ENCODE peak calls at places on chromosomes 6 and 20, in ten cellular contexts. K is progenitor cell of endocrine pancreas; I is right lobe of liver; R is lung; H is caudate nucleus; B is iris pigment epithelial cell; A is activated T-cell treated with anti-CD3 and anti-CD28 coated beads, Interleukin-2, amount 50 U/mL, for 48 hours; X is stomach; F is AML-193; U is HFFc6. G is an unnamed sample.

GRCh38 chr6:106525111-106525884 is 104.0 kb downstream of the RTN4IP1 start:
- DNase-seq in K (no peak), I (no peak), R (no peak), H (no peak), B (no peak), A (no peak), X (no peak), F (no peak), U (no peak), G (no peak)

GRCh38 chr6:72524011-72524645 is 97.7 kb upstream of the KCNQ5 start:
- DNase-seq in K (no peak), I (no peak), R (no peak), H (no peak), B (no peak), A (no peak), X (no peak), F (no peak), U (no peak), G (no peak)

GRCh38 chr6:152897807-152898399 is 84.9 kb downstream of the FBXO5 start:
- DNase-seq in K (peak; percentile 68), I (peak; percentile 68), R (peak; percentile 60), H (peak; percentile 10), B (peak; percentile 55), A (peak; percentile 86), X (peak; percentile 63), F (peak; percentile 34), U (peak; percentile 62), G (peak; percentile 22)

GRCh38 chr6:67722861-67723261 is 912.2 kb upstream of the ADGRB3 start:
- DNase-seq in K (no peak), I (no peak), R (no peak), H (no peak), B (no peak), A (no peak), X (no peak), F (no peak), U (no peak), G (no peak)

GRCh38 chr6:15411766-15412165 is 165.9 kb downstream of the JARID2 start:
- DNase-seq in K (no peak), I (no peak), R (no peak), H (no peak), B (no peak), A (no peak), X (no peak), F (no peak), U (no peak), G (no peak)

GRCh38 chr6:1643830-1644445 is 34.2 kb downstream of the FOXC1 start:
- DNase-seq in K (no peak), I (no peak), R (no peak), H (no peak), B (no peak), A (no peak), X (no peak), F (no peak), U (no peak), G (no peak)

GRCh38 chr6:125957845-125958244 is 1.3 kb downstream of the HINT3 start:
- DNase-seq in K (no peak), I (no peak), R (no peak), H (no peak), B (peak; percentile 68), A (no peak), X (no peak), F (peak; percentile 84), U (peak; percentile 54), G (no peak)

GRCh38 chr20:46342451-46343357 is 34.4 kb upstream of the CDH22 start:
- DNase-seq in K (no peak), I (no peak), R (no peak), H (no peak), B (no peak), A (no peak), X (no peak), F (no peak), U (no peak), G (no peak)

GRCh38 chr20:35339007-35339406 is 46.8 kb upstream of the FAM83C start:
- DNase-seq in K (no peak), I (no peak), R (no peak), H (no peak), B (peak; percentile 93), A (no peak), X (no peak), F (no peak), U (peak; percentile 92), G (peak; percentile 75)

GRCh38 chr6:149445573-149445972 is 39.2 kb downstream of the ZC3H12D start:
- DNase-seq in K (no peak), I (no peak), R (no peak), H (no peak), B (no peak), A (no peak), X (no peak), F (no peak), U (no peak), G (no peak)

GRCh38 chr6:17994019-17994418 is 6.6 kb upstream of the KIF13A start:
- DNase-seq in K (no peak), I (no peak), R (no peak), H (no peak), B (peak; percentile 46), A (no peak), X (no peak), F (no peak), U (no peak), G (no peak)

GRCh38 chr6:167760979-167761793 is 65.5 kb upstream of the AFDN start:
- DNase-seq in K (no peak), I (peak; percentile 64), R (peak; percentile 57), H (no peak), B (no peak), A (no peak), X (peak; percentile 76), F (no peak), U (no peak), G (peak; percentile 24)

GRCh38 chr20:62308102-62308822 is 5.5 kb downstream of the ADRM1 start:
- DNase-seq in K (no peak), I (no peak), R (no peak), H (no peak), B (no peak), A (no peak), X (no peak), F (no peak), U (no peak), G (no peak)

GRCh38 chr6:36204068-36204753 is 7.7 kb downstream of the BRPF3 start:
- DNase-seq in K (no peak), I (no peak), R (no peak), H (no peak), B (no peak), A (no peak), X (no peak), F (peak; percentile 91), U (no peak), G (no peak)

GRCh38 chr6:45591816-45592359 is 214.2 kb upstream of the SUPT3H start:
- DNase-seq in K (no peak), I (no peak), R (no peak), H (no peak), B (no peak), A (no peak), X (no peak), F (no peak), U (no peak), G (no peak)

GRCh38 chr6:20757761-20758160 is 223.5 kb downstream of the CDKAL1 start:
- DNase-seq in K (no peak), I (no peak), R (no peak), H (no peak), B (peak; percentile 52), A (no peak), X (no peak), F (no peak), U (peak; percentile 63), G (no peak)

GRCh38 chr6:157020398-157021266 is 243.5 kb downstream of the ARID1B start:
- DNase-seq in K (no peak), I (peak; percentile 68), R (peak; percentile 69), H (no peak), B (peak; percentile 70), A (no peak), X (no peak), F (peak; percentile 62), U (peak; percentile 54), G (no peak)

GRCh38 chr6:142146828-142147662 is at the start of the genes NMBR and VTA1:
- DNase-seq in K (peak; percentile 87), I (peak; percentile 96), R (peak; percentile 98), H (peak; percentile 89), B (peak; percentile 100), A (peak; percentile 92), X (peak; percentile 97), F (peak; percentile 99), U (peak; percentile 99), G (peak; percentile 98)

G was measured in fibroblast of the conjunctiva.